ENCODE peak calls at places on chromosome 4, in seven cellular contexts. One of them, this sample, is unnamed.
A peak's percentile ranks its signal among the peaks of the same experiment; 100 is the strongest.

GRCh38 chr4:185928761-185929455 is 116.9 kb upstream of the SORBS2 start:
- DNase-seq in GF-D8: no peak
- DNase-seq in WTC11: no peak
- DNase-seq in GM23248: no peak
- DNase-seq in tibial nerve: no peak
- DNase-seq in fibroblast of gingiva: no peak
- DNase-seq in NCI-H446 treated with DMSO at 0.1 percent for 48 hours: no peak
- DNase-seq in this sample: peak; percentile 39

GRCh38 chr4:7793186-7793585 is 146.5 kb downstream of the AFAP1 start:
- DNase-seq in GF-D8: no peak
- DNase-seq in WTC11: no peak
- DNase-seq in GM23248: no peak
- DNase-seq in tibial nerve: no peak
- DNase-seq in fibroblast of gingiva: no peak
- DNase-seq in NCI-H446 treated with DMSO at 0.1 percent for 48 hours: no peak
- DNase-seq in this sample: no peak

GRCh38 chr4:137610960-137611359 is 78.7 kb upstream of the PCDH18 start:
- DNase-seq in GF-D8: no peak
- DNase-seq in WTC11: peak; percentile 32
- DNase-seq in GM23248: peak; percentile 43
- DNase-seq in tibial nerve: no peak
- DNase-seq in fibroblast of gingiva: no peak
- DNase-seq in NCI-H446 treated with DMSO at 0.1 percent for 48 hours: no peak
- DNase-seq in this sample: no peak

GRCh38 chr4:98482847-98483806 is 175.3 kb downstream of the TSPAN5 start:
- DNase-seq in GF-D8: no peak
- DNase-seq in WTC11: no peak
- DNase-seq in GM23248: peak; percentile 66
- DNase-seq in tibial nerve: no peak
- DNase-seq in fibroblast of gingiva: no peak
- DNase-seq in NCI-H446 treated with DMSO at 0.1 percent for 48 hours: no peak
- DNase-seq in this sample: no peak

GRCh38 chr4:182560358-182560757 is 317.2 kb downstream of the TENM3 start:
- DNase-seq in GF-D8: no peak
- DNase-seq in WTC11: peak; percentile 72
- DNase-seq in GM23248: no peak
- DNase-seq in tibial nerve: no peak
- DNase-seq in fibroblast of gingiva: no peak
- DNase-seq in NCI-H446 treated with DMSO at 0.1 percent for 48 hours: no peak
- DNase-seq in this sample: no peak

GRCh38 chr4:25552580-25553271 is 102.9 kb upstream of the SLC34A2 start:
- DNase-seq in GF-D8: no peak
- DNase-seq in WTC11: no peak
- DNase-seq in GM23248: peak; percentile 2
- DNase-seq in tibial nerve: no peak
- DNase-seq in fibroblast of gingiva: no peak
- DNase-seq in NCI-H446 treated with DMSO at 0.1 percent for 48 hours: no peak
- DNase-seq in this sample: no peak

GRCh38 chr4:121308328-121308663 is 72.5 kb downstream of the QRFPR start:
- DNase-seq in GF-D8: no peak
- DNase-seq in WTC11: no peak
- DNase-seq in GM23248: peak; percentile 9
- DNase-seq in tibial nerve: no peak
- DNase-seq in fibroblast of gingiva: no peak
- DNase-seq in NCI-H446 treated with DMSO at 0.1 percent for 48 hours: no peak
- DNase-seq in this sample: no peak

GRCh38 chr4:122764808-122765189 is 32.3 kb downstream of the BBS12 start:
- DNase-seq in GF-D8: no peak
- DNase-seq in WTC11: no peak
- DNase-seq in GM23248: peak; percentile 93
- DNase-seq in tibial nerve: no peak
- DNase-seq in fibroblast of gingiva: peak; percentile 84
- DNase-seq in NCI-H446 treated with DMSO at 0.1 percent for 48 hours: no peak
- DNase-seq in this sample: no peak

GRCh38 chr4:18297684-18298083 is 276.1 kb upstream of the LCORL start:
- DNase-seq in GF-D8: no peak
- DNase-seq in WTC11: no peak
- DNase-seq in GM23248: no peak
- DNase-seq in tibial nerve: no peak
- DNase-seq in fibroblast of gingiva: no peak
- DNase-seq in NCI-H446 treated with DMSO at 0.1 percent for 48 hours: no peak
- DNase-seq in this sample: no peak

This sample was measured in esophagus muscularis mucosa.